ENCODE peak calls at places on chromosomes 11 and 22, in eight cellular contexts. F is ovary, Q is sigmoid colon, X is K562, G is stomach, M is tibial nerve, A is esophagus muscularis mucosa, V is SK-N-SH. I is an unnamed sample.

GRCh38 chr11:102831128-102831708 is 12.2 kb downstream of the MMP3 start:
- DNase-seq in F (no peak), Q (peak; percentile 70), X (peak; percentile 21), G (no peak), M (peak; percentile 30), A (no peak), V (peak; percentile 40), I (peak; percentile 51)

GRCh38 chr11:50275133-50275532 is 242.5 kb downstream of the OR4C45 start:
- DNase-seq in F (no peak), Q (no peak), X (no peak), G (no peak), M (no peak), A (no peak), V (no peak), I (no peak)

GRCh38 chr22:18024276-18024939 is at the start of gene MICAL3:
- DNase-seq in F (peak; percentile 68), Q (peak; percentile 77), X (peak; percentile 77), G (peak; percentile 69), M (no peak), A (no peak), V (peak; percentile 93), I (peak; percentile 75)

GRCh38 chr22:28728621-28729313 is 12.9 kb downstream of the CHEK2 start:
- DNase-seq in F (no peak), Q (no peak), X (no peak), G (no peak), M (no peak), A (no peak), V (no peak), I (no peak)

GRCh38 chr22:24146190-24146616 is 35.1 kb upstream of the SUSD2 start:
- DNase-seq in F (peak; percentile 57), Q (peak; percentile 83), X (peak; percentile 50), G (peak; percentile 58), M (no peak), A (no peak), V (peak; percentile 50), I (peak; percentile 84)

GRCh38 chr11:116911981-116912734 is 74.7 kb upstream of the APOA1 start:
- DNase-seq in F (no peak), Q (no peak), X (no peak), G (no peak), M (no peak), A (no peak), V (no peak), I (no peak)

GRCh38 chr11:26916805-26917204 is 77.1 kb upstream of the FIBIN start:
- DNase-seq in F (no peak), Q (no peak), X (no peak), G (no peak), M (no peak), A (no peak), V (no peak), I (no peak)

GRCh38 chr11:95149659-95150294 is 60.1 kb downstream of the ENDOD1 start:
- DNase-seq in F (no peak), Q (peak; percentile 75), X (no peak), G (peak; percentile 62), M (peak; percentile 35), A (no peak), V (no peak), I (peak; percentile 57)

GRCh38 chr22:41699264-41700104 is at the start of gene MEI1:
- DNase-seq in F (peak; percentile 86), Q (peak; percentile 91), X (no peak), G (peak; percentile 90), M (peak; percentile 64), A (no peak), V (no peak), I (peak; percentile 85)

GRCh38 chr11:57641011-57641410 is 8.7 kb downstream of the YPEL4 start:
- DNase-seq in F (no peak), Q (peak; percentile 68), X (peak; percentile 60), G (no peak), M (no peak), A (no peak), V (no peak), I (no peak)

GRCh38 chr11:85694385-85694980 is 8.5 kb upstream of the CCDC89 start:
- DNase-seq in F (no peak), Q (no peak), X (peak; percentile 12), G (no peak), M (no peak), A (no peak), V (peak; percentile 31), I (no peak)

GRCh38 chr11:56876621-56877312 is 111.9 kb upstream of the OR5AK2 start:
- DNase-seq in F (no peak), Q (no peak), X (no peak), G (no peak), M (no peak), A (no peak), V (no peak), I (no peak)

GRCh38 chr11:1744137-1744878 is 6.1 kb downstream of the IFITM10 start:
- DNase-seq in F (no peak), Q (no peak), X (no peak), G (no peak), M (peak; percentile 50), A (no peak), V (peak; percentile 63), I (no peak)

GRCh38 chr11:15523576-15523975 is 408.9 kb downstream of the INSC start:
- DNase-seq in F (no peak), Q (no peak), X (no peak), G (no peak), M (no peak), A (no peak), V (no peak), I (no peak)

GRCh38 chr22:33919591-33920501 is at the start of gene LARGE1:
- DNase-seq in F (peak; percentile 53), Q (peak; percentile 79), X (no peak), G (peak; percentile 63), M (peak; percentile 15), A (peak; percentile 92), V (peak; percentile 72), I (peak; percentile 67)

GRCh38 chr11:97751405-97751804 is 1269.3 kb upstream of the CNTN5 start:
- DNase-seq in F (no peak), Q (no peak), X (no peak), G (no peak), M (no peak), A (no peak), V (no peak), I (no peak)

GRCh38 chr22:47837703-47838102 is 1075.3 kb downstream of the TBC1D22A start:
- DNase-seq in F (no peak), Q (no peak), X (peak; percentile 59), G (no peak), M (no peak), A (no peak), V (peak; percentile 20), I (no peak)
- TF ChIP-seq CTCF in F (no peak), Q (no peak), X (peak; percentile 64), G (no peak), M (no peak), A (peak; percentile 15), V (peak; percentile 42), I (peak; percentile 24)

DNA sequence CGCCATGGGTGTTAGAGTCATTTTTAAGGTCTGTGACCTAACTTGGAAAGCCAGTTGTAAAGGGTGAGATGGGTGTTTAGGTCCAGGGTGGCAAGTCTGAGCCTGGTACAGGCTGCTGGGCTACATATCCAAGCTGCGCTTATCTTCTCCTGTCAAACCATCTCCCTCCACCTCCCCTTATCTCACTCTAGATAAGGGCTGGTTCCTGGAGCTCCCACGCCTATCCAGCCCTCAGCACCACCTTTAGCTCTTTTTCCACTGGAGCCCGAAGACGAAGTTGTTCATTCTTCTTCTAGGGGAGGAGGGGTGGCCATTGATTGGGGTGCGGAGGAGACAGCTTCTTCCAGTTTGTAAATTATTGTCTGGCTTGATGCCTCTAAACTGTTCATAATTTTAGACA is 48.5 kb downstream of the MICAL2 start:
- DNase-seq in F (no peak), Q (no peak), X (no peak), G (no peak), M (no peak), A (no peak), V (no peak), I (no peak)
- TF ChIP-seq EP300 in F (no peak), Q (no peak), X (peak; percentile 65), G (no peak), M (no peak), A (no peak), V (no peak), I (no peak)

GRCh38 chr11:119530503-119530902 is 107.5 kb upstream of the THY1 start:
- DNase-seq in F (no peak), Q (no peak), X (no peak), G (no peak), M (no peak), A (no peak), V (no peak), I (no peak)

GRCh38 chr11:119529936-119530335 is 107.0 kb upstream of the THY1 start:
- DNase-seq in F (no peak), Q (no peak), X (no peak), G (no peak), M (no peak), A (no peak), V (no peak), I (no peak)

GRCh38 chr11:119531623-119532022 is 108.7 kb upstream of the THY1 start:
- DNase-seq in F (no peak), Q (peak; percentile 34), X (no peak), G (no peak), M (no peak), A (no peak), V (no peak), I (no peak)

GRCh38 chr11:119532551-119532950 is 109.6 kb upstream of the THY1 start:
- DNase-seq in F (no peak), Q (peak; percentile 55), X (no peak), G (no peak), M (no peak), A (no peak), V (no peak), I (no peak)

GRCh38 chr11:119531091-119531490 is 108.1 kb upstream of the THY1 start:
- DNase-seq in F (no peak), Q (peak; percentile 18), X (no peak), G (no peak), M (no peak), A (no peak), V (no peak), I (no peak)
- H3K27me3 ChIP-seq in F (no peaks in the 10 kb centered on the region), Q (peaks cover 1% of the 10 kb centered on the region), X (peaks cover 44% of the 10 kb centered on the region), G (no peaks in the 10 kb centered on the region), M (no peaks in the 10 kb centered on the region), A (no peaks in the 10 kb centered on the region), V (peaks cover 10% of the 10 kb centered on the region), I (no peaks in the 10 kb centered on the region)

GRCh38 chr11:81569999-81570398 is 1163.7 kb downstream of the FAM181B start:
- DNase-seq in F (no peak), Q (no peak), X (no peak), G (no peak), M (no peak), A (no peak), V (no peak), I (no peak)

GRCh38 chr11:81574301-81574700 is 1159.4 kb downstream of the FAM181B start:
- DNase-seq in F (no peak), Q (no peak), X (no peak), G (no peak), M (no peak), A (no peak), V (no peak), I (no peak)

GRCh38 chr11:81573367-81573766 is 1160.3 kb downstream of the FAM181B start:
- DNase-seq in F (no peak), Q (no peak), X (no peak), G (no peak), M (no peak), A (no peak), V (no peak), I (no peak)

DNA sequence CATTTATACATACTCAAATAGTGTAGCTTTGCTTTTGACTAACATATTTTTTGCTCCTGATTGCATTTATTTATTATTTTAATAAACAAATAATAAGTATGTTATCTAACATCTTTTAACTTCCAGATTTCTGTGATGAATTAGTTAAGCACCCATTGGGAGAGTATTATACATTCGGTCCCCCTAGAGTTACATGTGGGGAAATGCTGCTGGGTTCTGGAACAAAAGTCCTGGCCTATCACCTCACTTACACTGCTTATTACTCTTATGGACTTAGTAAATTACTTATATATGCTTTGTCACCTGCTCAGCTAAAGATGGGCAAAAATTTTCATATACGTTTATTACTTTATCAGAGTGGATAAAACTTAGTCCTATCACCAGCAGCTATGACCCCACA is 1163.0 kb downstream of the FAM181B start:
- DNase-seq in F (no peak), Q (no peak), X (no peak), G (no peak), M (no peak), A (no peak), V (no peak), I (no peak)
- TF ChIP-seq CTCF in F (no peak), Q (no peak), X (no peak), G (no peak), M (no peak), A (no peak), V (no peak), I (no peak)

I was measured in transverse colon.